ENCODE peak calls at places on chromosome 1, in seven cellular contexts. U is aorta, D is hepatocyte, V is colonic mucosa, K is cardiac muscle cell, N is transverse colon, Q is pancreas. Z is an unnamed sample.

GRCh38 chr1:47931395-47931794 is 65.8 kb downstream of the TRABD2B start:
- DNase-seq in V (peak; percentile 52), Q (no peak), U (no peak), K (no peak), D (no peak), N (peak; percentile 39), Z (peak; percentile 33)

GRCh38 chr1:65164633-65165032 is 16.6 kb downstream of the AK4 start:
- DNase-seq in Q (no peak), V (no peak), N (no peak), K (peak; percentile 54), D (no peak), U (no peak), Z (no peak)

GRCh38 chr1:179883739-179884138 is 1.7 kb downstream of the TOR1AIP1 start:
- DNase-seq in V (no peak), D (peak; percentile 66), K (no peak), Q (no peak), N (no peak), U (no peak), Z (no peak)

GRCh38 chr1:226711976-226712778 is 26.9 kb downstream of the ITPKB start:
- DNase-seq in Q (no peak), K (no peak), N (no peak), V (no peak), U (no peak), D (no peak), Z (no peak)

GRCh38 chr1:145784409-145784808 is 39.5 kb downstream of the RNF115 start:
- DNase-seq in D (no peak), Q (no peak), U (no peak), N (no peak), V (no peak), K (no peak), Z (no peak)

GRCh38 chr1:22024485-22025367 is 23.3 kb downstream of the CELA3A start:
- DNase-seq in K (peak; percentile 89), Q (no peak), V (peak; percentile 72), U (peak; percentile 81), D (peak; percentile 78), N (peak; percentile 70), Z (peak; percentile 92)

GRCh38 chr1:31745898-31746668 is 18.1 kb downstream of the ADGRB2 start:
- DNase-seq in N (no peak), V (no peak), D (no peak), Q (no peak), K (no peak), U (no peak), Z (no peak)

GRCh38 chr1:201590474-201590873 is 51.5 kb downstream of the NAV1 start:
- DNase-seq in V (no peak), U (no peak), D (no peak), N (no peak), K (no peak), Q (no peak), Z (no peak)

GRCh38 chr1:23290811-23291565 is 53.1 kb downstream of the HNRNPR start:
- DNase-seq in V (no peak), U (no peak), K (no peak), Q (no peak), N (no peak), D (no peak), Z (no peak)

GRCh38 chr1:32333251-32333963 is 2.6 kb downstream of the MARCKSL1 start:
- DNase-seq in U (no peak), V (no peak), K (no peak), D (no peak), N (no peak), Q (no peak), Z (no peak)

GRCh38 chr1:9929431-9930385 is 13.5 kb downstream of the LZIC start:
- DNase-seq in V (no peak), N (no peak), Q (no peak), D (no peak), U (no peak), K (peak; percentile 71), Z (peak; percentile 93)

GRCh38 chr1:36285450-36286101 is 20.6 kb upstream of the SH3D21 start:
- DNase-seq in D (peak; percentile 90), U (no peak), Q (no peak), K (peak; percentile 93), V (peak; percentile 72), N (peak; percentile 61), Z (peak; percentile 90)

GRCh38 chr1:244599937-244600350 is 53.0 kb upstream of the DESI2 start:
- DNase-seq in U (peak; percentile 73), Q (no peak), V (no peak), N (peak; percentile 12), D (peak; percentile 74), K (peak; percentile 94), Z (no peak)

GRCh38 chr1:9207086-9207485 is 27.5 kb upstream of the H6PD start:
- DNase-seq in N (no peak), Q (no peak), D (no peak), K (peak; percentile 44), U (no peak), V (no peak), Z (no peak)

GRCh38 chr1:31155216-31155806 is 84.4 kb downstream of the NKAIN1 start:
- DNase-seq in N (peak; percentile 78), K (peak; percentile 78), V (peak; percentile 76), U (peak; percentile 88), Q (peak; percentile 81), D (peak; percentile 88), Z (peak; percentile 90)

GRCh38 chr1:20233866-20234265 is 47.5 kb upstream of the PLA2G2C start:
- DNase-seq in D (no peak), Q (no peak), N (no peak), K (no peak), U (no peak), V (no peak), Z (peak; percentile 50)

GRCh38 chr1:241323510-241323909 is 33.5 kb downstream of the RGS7 start:
- DNase-seq in K (peak; percentile 21), V (peak; percentile 30), D (peak; percentile 70), N (peak; percentile 10), Q (no peak), U (no peak), Z (peak; percentile 44)

GRCh38 chr1:53482441-53483153 is 23.4 kb downstream of the DMRTB1 start:
- DNase-seq in D (no peak), N (no peak), V (no peak), U (peak; percentile 67), K (no peak), Q (no peak), Z (no peak)

GRCh38 chr1:6123083-6123482 is 57.0 kb downstream of the CHD5 start:
- DNase-seq in D (no peak), Q (no peak), V (no peak), U (peak; percentile 19), N (no peak), K (no peak), Z (no peak)

GRCh38 chr1:84606977-84607376 is 32.7 kb upstream of the CTBS start:
- DNase-seq in U (no peak), V (no peak), Q (no peak), N (no peak), K (no peak), D (no peak), Z (no peak)

GRCh38 chr1:13699510-13699909 is 478 bp upstream of the PRDM2 start:
- DNase-seq in N (peak; percentile 20), U (no peak), Q (no peak), K (peak; percentile 15), V (peak; percentile 30), D (no peak), Z (no peak)

GRCh38 chr1:5748286-5749225 is 243.7 kb downstream of the NPHP4 start:
- DNase-seq in D (no peak), U (peak; percentile 67), Q (peak; percentile 46), K (no peak), V (no peak), N (no peak), Z (no peak)

GRCh38 chr1:179779645-179780272 is 36.7 kb downstream of the FAM163A start:
- DNase-seq in Q (no peak), U (no peak), V (no peak), D (no peak), N (no peak), K (peak; percentile 74), Z (no peak)

GRCh38 chr1:153509729-153510354 is 25.9 kb downstream of the S100A6 start:
- DNase-seq in V (peak; percentile 82), N (peak; percentile 77), K (no peak), D (peak; percentile 44), U (no peak), Q (no peak), Z (peak; percentile 77)

GRCh38 chr1:34695580-34695979 is 59.3 kb upstream of the GJB5 start:
- DNase-seq in Q (no peak), N (no peak), K (no peak), D (no peak), U (no peak), V (no peak), Z (no peak)

GRCh38 chr1:76786232-76786631 is 81.0 kb upstream of the ST6GALNAC5 start:
- DNase-seq in Q (no peak), K (no peak), V (no peak), N (no peak), D (no peak), U (no peak), Z (no peak)

GRCh38 chr1:6099787-6100765 is 54.4 kb downstream of the KCNAB2 start:
- DNase-seq in D (no peak), V (no peak), N (no peak), U (peak; percentile 65), K (no peak), Q (peak; percentile 52), Z (no peak)

GRCh38 chr1:29415156-29415830 is 179.0 kb downstream of the PTPRU start:
- DNase-seq in U (no peak), V (no peak), N (no peak), Q (no peak), D (no peak), K (peak; percentile 26), Z (peak; percentile 78)

GRCh38 chr1:88801575-88802208 is 89.7 kb downstream of the GTF2B start:
- DNase-seq in D (no peak), Q (no peak), N (no peak), U (no peak), V (no peak), K (peak; percentile 7), Z (peak; percentile 9)

GRCh38 chr1:27017206-27017605 is 4.6 kb upstream of the TENT5B start:
- DNase-seq in K (no peak), N (no peak), U (no peak), D (no peak), V (no peak), Q (no peak), Z (no peak)
- H3K27ac ChIP-seq in K (no peak overlapping the region), N (no peak overlapping the region), U (no peak overlapping the region), D (no peak overlapping the region), V (no peak overlapping the region), Q (no peak overlapping the region), Z (no peak overlapping the region)

DNA sequence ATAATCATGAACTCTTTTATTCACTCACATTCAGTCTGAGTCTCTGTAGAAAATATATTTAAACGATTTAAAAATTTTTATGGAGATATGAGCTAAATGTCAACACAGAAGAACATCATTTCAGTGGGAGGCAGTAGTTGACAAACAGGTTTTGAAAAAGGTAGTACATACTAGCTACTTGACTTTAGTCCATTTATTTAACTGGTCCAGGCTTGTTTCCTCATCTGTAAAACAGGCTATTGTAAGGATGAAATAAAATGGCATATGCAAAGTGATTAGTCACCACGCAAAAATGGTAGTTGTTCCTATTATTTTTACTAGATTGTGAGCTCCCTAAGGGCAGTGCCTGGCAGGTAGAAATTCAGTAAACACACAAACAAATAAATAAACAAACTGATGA is 75.2 kb downstream of the NTPCR start:
- DNase-seq in D (no peak), U (no peak), Q (no peak), K (no peak), N (no peak), V (no peak), Z (no peak)
- H3K4me1 ChIP-seq in D (peaks cover 8% of the 10 kb centered on the region), U (no peaks in the 10 kb centered on the region), Q (peaks cover 5% of the 10 kb centered on the region), K (peaks cover 12% of the 10 kb centered on the region), N (no peaks in the 10 kb centered on the region), V (no peaks in the 10 kb centered on the region), Z (peaks cover 6% of the 10 kb centered on the region)

GRCh38 chr1:11501906-11502485 is 23.0 kb downstream of the DISP3 start:
- DNase-seq in V (no peak), U (no peak), Q (no peak), D (no peak), K (no peak), N (no peak), Z (no peak)
- H3K9me3 ChIP-seq in V (no peaks in the 10 kb centered on the region), U (peaks cover 14% of the 10 kb centered on the region), Q (no peaks in the 10 kb centered on the region), D (peaks cover 19% of the 10 kb centered on the region), K (no peaks in the 10 kb centered on the region), N (peaks cover 16% of the 10 kb centered on the region), Z (peaks cover 2% of the 10 kb centered on the region)

GRCh38 chr1:114113801-114114750 is 39.6 kb downstream of the SYT6 start:
- DNase-seq in N (peak; percentile 11), V (no peak), Q (no peak), U (no peak), K (no peak), D (no peak), Z (no peak)
- H3K27ac ChIP-seq in N (no peak overlapping the region), V (no peak overlapping the region), Q (no peak overlapping the region), U (no peak overlapping the region), K (no peak overlapping the region), D (no peak overlapping the region), Z (no peak overlapping the region)